ENCODE peak calls at places on chromosomes 5 and 9, in eight cellular contexts. One of them, this sample, is unnamed.

GRCh38 chr5:145856285-145856818 is 16.5 kb downstream of the GRXCR2 start:
- DNase-seq in GM10248: peak
- DNase-seq in cardiac muscle cell: peak
- DNase-seq in endodermal cell: peak
- DNase-seq in RWPE2: no peak
- DNase-seq in B cell: no peak
- DNase-seq in Peyer's patch: peak
- DNase-seq in nephron progenitor cell: peak
- DNase-seq in this sample: peak

GRCh38 chr5:149053027-149053705 is 9.7 kb downstream of the SH3TC2 start:
- DNase-seq in endodermal cell: no peak
- DNase-seq in Peyer's patch: no peak
- DNase-seq in nephron progenitor cell: no peak
- DNase-seq in B cell: no peak
- DNase-seq in cardiac muscle cell: peak
- DNase-seq in GM10248: no peak
- DNase-seq in RWPE2: no peak
- DNase-seq in this sample: no peak

GRCh38 chr9:121651295-121652036 is at the start of gene DAB2IP:
- DNase-seq in Peyer's patch: peak
- DNase-seq in GM10248: no peak
- DNase-seq in B cell: no peak
- DNase-seq in RWPE2: no peak
- DNase-seq in cardiac muscle cell: peak
- DNase-seq in endodermal cell: peak
- DNase-seq in nephron progenitor cell: peak
- DNase-seq in this sample: no peak

GRCh38 chr9:28073278-28073677 is 500.0 kb upstream of the C9orf72 start:
- DNase-seq in endodermal cell: peak
- DNase-seq in Peyer's patch: no peak
- DNase-seq in B cell: no peak
- DNase-seq in RWPE2: no peak
- DNase-seq in cardiac muscle cell: peak
- DNase-seq in GM10248: no peak
- DNase-seq in nephron progenitor cell: peak
- DNase-seq in this sample: peak

GRCh38 chr9:135945969-135946368 is 15.2 kb downstream of the UBAC1 start:
- DNase-seq in RWPE2: peak
- DNase-seq in nephron progenitor cell: no peak
- DNase-seq in Peyer's patch: no peak
- DNase-seq in GM10248: no peak
- DNase-seq in cardiac muscle cell: no peak
- DNase-seq in endodermal cell: no peak
- DNase-seq in B cell: no peak
- DNase-seq in this sample: no peak

GRCh38 chr5:135203593-135204036 is 169.6 kb upstream of the PITX1 start:
- DNase-seq in nephron progenitor cell: no peak
- DNase-seq in Peyer's patch: no peak
- DNase-seq in endodermal cell: no peak
- DNase-seq in GM10248: no peak
- DNase-seq in cardiac muscle cell: no peak
- DNase-seq in B cell: no peak
- DNase-seq in RWPE2: no peak
- DNase-seq in this sample: no peak

GRCh38 chr5:119343766-119344165 is 12.1 kb upstream of the TNFAIP8 start:
- DNase-seq in B cell: no peak
- DNase-seq in nephron progenitor cell: no peak
- DNase-seq in endodermal cell: no peak
- DNase-seq in RWPE2: no peak
- DNase-seq in Peyer's patch: no peak
- DNase-seq in cardiac muscle cell: no peak
- DNase-seq in GM10248: no peak
- DNase-seq in this sample: no peak

GRCh38 chr9:132044176-132044880 is 35.3 kb downstream of the MED27 start:
- DNase-seq in nephron progenitor cell: no peak
- DNase-seq in RWPE2: no peak
- DNase-seq in Peyer's patch: no peak
- DNase-seq in cardiac muscle cell: no peak
- DNase-seq in endodermal cell: no peak
- DNase-seq in GM10248: no peak
- DNase-seq in B cell: no peak
- DNase-seq in this sample: no peak

GRCh38 chr5:13746026-13746425 is 198.5 kb downstream of the DNAH5 start:
- DNase-seq in endodermal cell: no peak
- DNase-seq in GM10248: no peak
- DNase-seq in nephron progenitor cell: no peak
- DNase-seq in B cell: no peak
- DNase-seq in cardiac muscle cell: no peak
- DNase-seq in Peyer's patch: no peak
- DNase-seq in RWPE2: no peak
- DNase-seq in this sample: no peak

GRCh38 chr9:135575995-135576631 is 14.6 kb downstream of the PAEP start:
- DNase-seq in Peyer's patch: no peak
- DNase-seq in B cell: no peak
- DNase-seq in GM10248: no peak
- DNase-seq in cardiac muscle cell: no peak
- DNase-seq in nephron progenitor cell: no peak
- DNase-seq in endodermal cell: no peak
- DNase-seq in RWPE2: no peak
- DNase-seq in this sample: no peak

GRCh38 chr9:99373912-99374311 is 151.8 kb downstream of the SEC61B start:
- DNase-seq in cardiac muscle cell: no peak
- DNase-seq in nephron progenitor cell: no peak
- DNase-seq in endodermal cell: no peak
- DNase-seq in GM10248: no peak
- DNase-seq in Peyer's patch: no peak
- DNase-seq in RWPE2: no peak
- DNase-seq in B cell: no peak
- DNase-seq in this sample: no peak

GRCh38 chr5:93594591-93595419 is 11.8 kb downstream of the NR2F1 start:
- DNase-seq in nephron progenitor cell: peak
- DNase-seq in cardiac muscle cell: no peak
- DNase-seq in endodermal cell: peak
- DNase-seq in GM10248: no peak
- DNase-seq in B cell: no peak
- DNase-seq in RWPE2: no peak
- DNase-seq in Peyer's patch: no peak
- DNase-seq in this sample: peak

GRCh38 chr5:59587489-59588337 is 305.8 kb downstream of the PDE4D start:
- DNase-seq in B cell: no peak
- DNase-seq in nephron progenitor cell: peak
- DNase-seq in endodermal cell: peak
- DNase-seq in Peyer's patch: peak
- DNase-seq in cardiac muscle cell: peak
- DNase-seq in GM10248: no peak
- DNase-seq in RWPE2: no peak
- DNase-seq in this sample: no peak

GRCh38 chr5:151125421-151125820 is 32.2 kb downstream of the ANXA6 start:
- DNase-seq in GM10248: peak
- DNase-seq in RWPE2: no peak
- DNase-seq in nephron progenitor cell: no peak
- DNase-seq in Peyer's patch: no peak
- DNase-seq in B cell: peak
- DNase-seq in endodermal cell: no peak
- DNase-seq in cardiac muscle cell: no peak
- DNase-seq in this sample: peak

GRCh38 chr9:4640027-4640426 is 22.1 kb upstream of the PLPP6 start:
- DNase-seq in Peyer's patch: no peak
- DNase-seq in RWPE2: no peak
- DNase-seq in nephron progenitor cell: peak
- DNase-seq in endodermal cell: peak
- DNase-seq in B cell: no peak
- DNase-seq in cardiac muscle cell: peak
- DNase-seq in GM10248: no peak
- DNase-seq in this sample: peak

GRCh38 chr9:115240676-115241075 is 122.7 kb upstream of the TNC start:
- DNase-seq in Peyer's patch: no peak
- DNase-seq in B cell: no peak
- DNase-seq in RWPE2: no peak
- DNase-seq in endodermal cell: no peak
- DNase-seq in GM10248: no peak
- DNase-seq in cardiac muscle cell: no peak
- DNase-seq in nephron progenitor cell: no peak
- DNase-seq in this sample: no peak

GRCh38 chr9:71442937-71443336 is 321.5 kb upstream of the TRPM3 start:
- DNase-seq in nephron progenitor cell: no peak
- DNase-seq in Peyer's patch: no peak
- DNase-seq in B cell: no peak
- DNase-seq in endodermal cell: no peak
- DNase-seq in RWPE2: no peak
- DNase-seq in cardiac muscle cell: no peak
- DNase-seq in GM10248: no peak
- DNase-seq in this sample: no peak

GRCh38 chr9:71446081-71446480 is 322.2 kb downstream of the CEMIP2 start:
- DNase-seq in cardiac muscle cell: no peak
- DNase-seq in RWPE2: no peak
- DNase-seq in Peyer's patch: no peak
- DNase-seq in GM10248: no peak
- DNase-seq in B cell: no peak
- DNase-seq in endodermal cell: no peak
- DNase-seq in nephron progenitor cell: no peak
- DNase-seq in this sample: no peak

DNA sequence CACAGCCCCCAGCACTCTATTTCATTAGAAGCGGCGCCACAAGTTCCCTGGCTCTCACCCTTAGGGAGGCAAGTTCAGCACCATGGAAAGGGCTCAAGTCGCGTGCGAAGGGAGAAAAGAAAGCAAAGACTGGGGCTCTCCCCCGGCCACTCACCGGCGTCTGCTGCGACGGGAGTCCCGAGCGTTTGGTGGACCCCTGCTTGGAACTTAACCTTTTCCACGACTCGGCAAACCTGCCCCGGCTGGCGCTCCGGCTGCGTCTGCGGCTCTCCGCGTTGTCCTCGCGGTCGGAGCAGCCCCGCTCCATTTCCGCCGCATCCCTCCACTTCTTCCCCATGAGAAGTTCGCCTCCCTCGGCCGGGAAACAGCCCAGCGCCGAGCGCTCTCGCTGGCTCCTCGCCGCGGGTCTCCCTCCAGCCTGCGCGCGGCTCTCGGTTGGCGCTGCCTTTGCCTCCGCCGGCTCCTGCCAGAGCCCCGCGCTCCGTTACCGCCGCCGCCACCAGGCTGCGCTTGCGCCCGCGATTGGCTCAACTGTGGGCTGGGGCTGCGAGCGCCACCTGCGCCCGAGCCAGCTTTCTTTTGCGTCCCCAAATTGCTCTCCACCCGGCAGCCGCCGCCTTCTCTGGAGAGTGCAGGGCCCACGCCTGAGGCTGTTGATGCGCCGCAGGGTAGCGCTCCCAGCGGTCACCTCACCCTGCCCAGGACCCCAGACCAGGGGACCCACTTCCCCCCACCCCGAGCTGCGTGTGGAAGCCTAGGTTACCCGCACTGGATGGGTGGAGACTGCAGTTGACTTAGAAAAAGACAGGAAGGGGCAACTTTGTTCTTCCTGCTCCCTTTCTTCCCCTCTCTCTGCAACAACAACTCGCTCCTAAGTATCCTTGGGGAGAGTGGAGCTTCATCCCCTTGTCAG is 321.6 kb downstream of the CEMIP2 start:
- DNase-seq in GM10248: peak
- DNase-seq in cardiac muscle cell: peak
- DNase-seq in Peyer's patch: peak
- DNase-seq in RWPE2: peak
- DNase-seq in B cell: peak
- DNase-seq in endodermal cell: peak
- DNase-seq in nephron progenitor cell: peak
- DNase-seq in this sample: peak
- TF ChIP-seq CTCF in GM10248: no peak
- TF ChIP-seq CTCF in cardiac muscle cell: peak
- TF ChIP-seq CTCF in Peyer's patch: peak
- TF ChIP-seq CTCF in RWPE2: peak
- TF ChIP-seq CTCF in B cell: no peak
- TF ChIP-seq CTCF in endodermal cell: peak
- TF ChIP-seq CTCF in nephron progenitor cell: peak
- TF ChIP-seq CTCF in this sample: no peak

GRCh38 chr5:6480133-6481051 is 31.7 kb downstream of the UBE2QL1 start:
- DNase-seq in B cell: no peak
- DNase-seq in nephron progenitor cell: no peak
- DNase-seq in endodermal cell: peak
- DNase-seq in GM10248: peak
- DNase-seq in RWPE2: no peak
- DNase-seq in cardiac muscle cell: no peak
- DNase-seq in Peyer's patch: no peak
- DNase-seq in this sample: peak
- TF ChIP-seq CTCF in B cell: no peak
- TF ChIP-seq CTCF in nephron progenitor cell: no peak
- TF ChIP-seq CTCF in endodermal cell: peak
- TF ChIP-seq CTCF in GM10248: no peak
- TF ChIP-seq CTCF in RWPE2: peak
- TF ChIP-seq CTCF in cardiac muscle cell: no peak
- TF ChIP-seq CTCF in Peyer's patch: no peak
- TF ChIP-seq CTCF in this sample: no peak

GRCh38 chr9:133461975-133462374 is 2.2 kb downstream of the CACFD1 start:
- DNase-seq in RWPE2: no peak
- DNase-seq in endodermal cell: no peak
- DNase-seq in cardiac muscle cell: no peak
- DNase-seq in nephron progenitor cell: no peak
- DNase-seq in Peyer's patch: no peak
- DNase-seq in B cell: no peak
- DNase-seq in GM10248: no peak
- DNase-seq in this sample: no peak
- TF ChIP-seq CTCF in RWPE2: no peak
- TF ChIP-seq CTCF in endodermal cell: no peak
- TF ChIP-seq CTCF in cardiac muscle cell: no peak
- TF ChIP-seq CTCF in nephron progenitor cell: no peak
- TF ChIP-seq CTCF in Peyer's patch: no peak
- TF ChIP-seq CTCF in B cell: no peak
- TF ChIP-seq CTCF in GM10248: peak
- TF ChIP-seq CTCF in this sample: no peak

GRCh38 chr5:139795074-139796001 is at the start of gene PSD2:
- DNase-seq in GM10248: no peak
- DNase-seq in B cell: peak
- DNase-seq in RWPE2: no peak
- DNase-seq in cardiac muscle cell: peak
- DNase-seq in endodermal cell: peak
- DNase-seq in nephron progenitor cell: peak
- DNase-seq in Peyer's patch: peak
- DNase-seq in this sample: peak
- TF ChIP-seq CTCF in GM10248: no peak
- TF ChIP-seq CTCF in B cell: no peak
- TF ChIP-seq CTCF in RWPE2: no peak
- TF ChIP-seq CTCF in cardiac muscle cell: no peak
- TF ChIP-seq CTCF in endodermal cell: no peak
- TF ChIP-seq CTCF in nephron progenitor cell: no peak
- TF ChIP-seq CTCF in Peyer's patch: no peak
- TF ChIP-seq CTCF in this sample: no peak

GRCh38 chr5:139543423-139543991 is 17.6 kb upstream of the UBE2D2 start:
- DNase-seq in endodermal cell: peak
- DNase-seq in Peyer's patch: peak
- DNase-seq in RWPE2: no peak
- DNase-seq in B cell: peak
- DNase-seq in cardiac muscle cell: peak
- DNase-seq in nephron progenitor cell: peak
- DNase-seq in GM10248: peak
- DNase-seq in this sample: peak
- TF ChIP-seq CTCF in endodermal cell: peak
- TF ChIP-seq CTCF in Peyer's patch: peak
- TF ChIP-seq CTCF in RWPE2: no peak
- TF ChIP-seq CTCF in B cell: peak
- TF ChIP-seq CTCF in cardiac muscle cell: peak
- TF ChIP-seq CTCF in nephron progenitor cell: no peak
- TF ChIP-seq CTCF in GM10248: peak
- TF ChIP-seq CTCF in this sample: peak

This sample was measured in GM13976.